ENCODE peak calls at places on chromosomes 12 and 14, in seven cellular contexts. One of them, this sample, is unnamed.

GRCh38 chr14:84458881-84459280 is 1071.1 kb upstream of the FLRT2 start:
- DNase-seq in stimulated activated CD4-positive, alpha-beta T cell treated with anti-CD3 and anti-CD28 coated beads, Interleukin-4, amount 100 ng/mL, for 1 hour: no peak
- DNase-seq in hippocampal formation: no peak
- DNase-seq in ELF-1: no peak
- DNase-seq in GM04504: no peak
- DNase-seq in HuH-7.5: no peak
- DNase-seq in stimulated activated naive CD8-positive, alpha-beta T cell treated with anti-CD3 and anti-CD28 coated beads, Interleukin-15, amount 100 ng/mL, for 72 hours: no peak
- DNase-seq in this sample: no peak

GRCh38 chr12:62698701-62699101 is 232.1 kb downstream of the MON2 start:
- DNase-seq in stimulated activated CD4-positive, alpha-beta T cell treated with anti-CD3 and anti-CD28 coated beads, Interleukin-4, amount 100 ng/mL, for 1 hour: no peak
- DNase-seq in hippocampal formation: no peak
- DNase-seq in ELF-1: no peak
- DNase-seq in GM04504: no peak
- DNase-seq in HuH-7.5: no peak
- DNase-seq in stimulated activated naive CD8-positive, alpha-beta T cell treated with anti-CD3 and anti-CD28 coated beads, Interleukin-15, amount 100 ng/mL, for 72 hours: no peak
- DNase-seq in this sample: no peak

GRCh38 chr12:109630107-109630506 is 56.5 kb downstream of the MVK start:
- DNase-seq in stimulated activated CD4-positive, alpha-beta T cell treated with anti-CD3 and anti-CD28 coated beads, Interleukin-4, amount 100 ng/mL, for 1 hour: no peak
- DNase-seq in hippocampal formation: no peak
- DNase-seq in ELF-1: no peak
- DNase-seq in GM04504: no peak
- DNase-seq in HuH-7.5: no peak
- DNase-seq in stimulated activated naive CD8-positive, alpha-beta T cell treated with anti-CD3 and anti-CD28 coated beads, Interleukin-15, amount 100 ng/mL, for 72 hours: no peak
- DNase-seq in this sample: no peak

GRCh38 chr12:57477710-57478681 is 1.7 kb downstream of the ARHGAP9 start:
- DNase-seq in stimulated activated CD4-positive, alpha-beta T cell treated with anti-CD3 and anti-CD28 coated beads, Interleukin-4, amount 100 ng/mL, for 1 hour: peak
- DNase-seq in hippocampal formation: no peak
- DNase-seq in ELF-1: peak
- DNase-seq in GM04504: no peak
- DNase-seq in HuH-7.5: no peak
- DNase-seq in stimulated activated naive CD8-positive, alpha-beta T cell treated with anti-CD3 and anti-CD28 coated beads, Interleukin-15, amount 100 ng/mL, for 72 hours: peak
- DNase-seq in this sample: no peak

GRCh38 chr12:132170637-132171292 is 26.5 kb downstream of the NOC4L start:
- DNase-seq in stimulated activated CD4-positive, alpha-beta T cell treated with anti-CD3 and anti-CD28 coated beads, Interleukin-4, amount 100 ng/mL, for 1 hour: no peak
- DNase-seq in hippocampal formation: no peak
- DNase-seq in ELF-1: no peak
- DNase-seq in GM04504: no peak
- DNase-seq in HuH-7.5: no peak
- DNase-seq in stimulated activated naive CD8-positive, alpha-beta T cell treated with anti-CD3 and anti-CD28 coated beads, Interleukin-15, amount 100 ng/mL, for 72 hours: no peak
- DNase-seq in this sample: no peak

GRCh38 chr12:67096533-67097318 is 172.4 kb upstream of the CAND1 start:
- DNase-seq in stimulated activated CD4-positive, alpha-beta T cell treated with anti-CD3 and anti-CD28 coated beads, Interleukin-4, amount 100 ng/mL, for 1 hour: no peak
- DNase-seq in hippocampal formation: no peak
- DNase-seq in ELF-1: no peak
- DNase-seq in GM04504: peak
- DNase-seq in HuH-7.5: no peak
- DNase-seq in stimulated activated naive CD8-positive, alpha-beta T cell treated with anti-CD3 and anti-CD28 coated beads, Interleukin-15, amount 100 ng/mL, for 72 hours: no peak
- DNase-seq in this sample: no peak

GRCh38 chr14:25436906-25437305 is 387.0 kb upstream of the STXBP6 start:
- DNase-seq in stimulated activated CD4-positive, alpha-beta T cell treated with anti-CD3 and anti-CD28 coated beads, Interleukin-4, amount 100 ng/mL, for 1 hour: no peak
- DNase-seq in hippocampal formation: no peak
- DNase-seq in ELF-1: no peak
- DNase-seq in GM04504: no peak
- DNase-seq in HuH-7.5: no peak
- DNase-seq in stimulated activated naive CD8-positive, alpha-beta T cell treated with anti-CD3 and anti-CD28 coated beads, Interleukin-15, amount 100 ng/mL, for 72 hours: no peak
- DNase-seq in this sample: no peak

GRCh38 chr14:23120405-23121251 is 1.6 kb upstream of the CEBPE start:
- DNase-seq in stimulated activated CD4-positive, alpha-beta T cell treated with anti-CD3 and anti-CD28 coated beads, Interleukin-4, amount 100 ng/mL, for 1 hour: peak
- DNase-seq in hippocampal formation: peak
- DNase-seq in ELF-1: peak
- DNase-seq in GM04504: peak
- DNase-seq in HuH-7.5: peak
- DNase-seq in stimulated activated naive CD8-positive, alpha-beta T cell treated with anti-CD3 and anti-CD28 coated beads, Interleukin-15, amount 100 ng/mL, for 72 hours: peak
- DNase-seq in this sample: peak